ENCODE peak calls at places on chromosomes 1 and 21, in seven cellular contexts. One of them, this sample, is unnamed.

GRCh38 chr1:155012760-155013602 is 10.4 kb downstream of the ZBTB7B start:
- DNase-seq in ovary: no peak
- DNase-seq in transverse colon: no peak
- DNase-seq in left ventricle myocardium inferior: no peak
- DNase-seq in CD8-positive, alpha-beta memory T cell: no peak
- DNase-seq in right lobe of liver: no peak
- DNase-seq in K562: no peak
- DNase-seq in this sample: no peak

GRCh38 chr1:183863852-183864251 is 58.9 kb downstream of the RGL1 start:
- DNase-seq in ovary: no peak
- DNase-seq in transverse colon: no peak
- DNase-seq in left ventricle myocardium inferior: no peak
- DNase-seq in CD8-positive, alpha-beta memory T cell: no peak
- DNase-seq in right lobe of liver: no peak
- DNase-seq in K562: no peak
- DNase-seq in this sample: no peak

GRCh38 chr1:182215797-182216196 is 154.3 kb upstream of the ZNF648 start:
- DNase-seq in ovary: no peak
- DNase-seq in transverse colon: no peak
- DNase-seq in left ventricle myocardium inferior: no peak
- DNase-seq in CD8-positive, alpha-beta memory T cell: no peak
- DNase-seq in right lobe of liver: no peak
- DNase-seq in K562: no peak
- DNase-seq in this sample: no peak

GRCh38 chr21:14977814-14978213 is 87.0 kb downstream of the NRIP1 start:
- DNase-seq in ovary: no peak
- DNase-seq in transverse colon: no peak
- DNase-seq in left ventricle myocardium inferior: no peak
- DNase-seq in CD8-positive, alpha-beta memory T cell: no peak
- DNase-seq in right lobe of liver: no peak
- DNase-seq in K562: no peak
- DNase-seq in this sample: no peak

GRCh38 chr1:194658090-194658439 is 1471.7 kb upstream of the B3GALT2 start:
- DNase-seq in ovary: no peak
- DNase-seq in transverse colon: no peak
- DNase-seq in left ventricle myocardium inferior: no peak
- DNase-seq in CD8-positive, alpha-beta memory T cell: no peak
- DNase-seq in right lobe of liver: no peak
- DNase-seq in K562: peak; percentile 65
- DNase-seq in this sample: no peak

GRCh38 chr1:151000408-151000807 is 6.3 kb downstream of the MINDY1 start:
- DNase-seq in ovary: no peak
- DNase-seq in transverse colon: no peak
- DNase-seq in left ventricle myocardium inferior: no peak
- DNase-seq in CD8-positive, alpha-beta memory T cell: no peak
- DNase-seq in right lobe of liver: no peak
- DNase-seq in K562: no peak
- DNase-seq in this sample: no peak

GRCh38 chr1:101257500-101258325 is 20.9 kb downstream of the S1PR1 start:
- DNase-seq in ovary: no peak
- DNase-seq in transverse colon: peak; percentile 58
- DNase-seq in left ventricle myocardium inferior: no peak
- DNase-seq in CD8-positive, alpha-beta memory T cell: peak; percentile 50
- DNase-seq in right lobe of liver: peak; percentile 92
- DNase-seq in K562: peak; percentile 80
- DNase-seq in this sample: no peak

GRCh38 chr1:159162511-159163265 is 8.7 kb upstream of the CADM3 start:
- DNase-seq in ovary: no peak
- DNase-seq in transverse colon: no peak
- DNase-seq in left ventricle myocardium inferior: no peak
- DNase-seq in CD8-positive, alpha-beta memory T cell: no peak
- DNase-seq in right lobe of liver: no peak
- DNase-seq in K562: no peak
- DNase-seq in this sample: no peak

GRCh38 chr1:13956386-13956785 is 256.4 kb downstream of the PRDM2 start:
- DNase-seq in ovary: no peak
- DNase-seq in transverse colon: no peak
- DNase-seq in left ventricle myocardium inferior: no peak
- DNase-seq in CD8-positive, alpha-beta memory T cell: no peak
- DNase-seq in right lobe of liver: no peak
- DNase-seq in K562: no peak
- DNase-seq in this sample: no peak

GRCh38 chr1:98881911-98882310 is 122.8 kb downstream of the PLPPR5 start:
- DNase-seq in ovary: no peak
- DNase-seq in transverse colon: no peak
- DNase-seq in left ventricle myocardium inferior: no peak
- DNase-seq in CD8-positive, alpha-beta memory T cell: no peak
- DNase-seq in right lobe of liver: no peak
- DNase-seq in K562: no peak
- DNase-seq in this sample: no peak

GRCh38 chr1:14599173-14599754 is 779 bp downstream of the KAZN start:
- DNase-seq in ovary: no peak
- DNase-seq in transverse colon: no peak
- DNase-seq in left ventricle myocardium inferior: no peak
- DNase-seq in CD8-positive, alpha-beta memory T cell: no peak
- DNase-seq in right lobe of liver: no peak
- DNase-seq in K562: no peak
- DNase-seq in this sample: peak; percentile 51

GRCh38 chr21:31905444-31906400 is 32.9 kb downstream of the HUNK start:
- DNase-seq in ovary: no peak
- DNase-seq in transverse colon: no peak
- DNase-seq in left ventricle myocardium inferior: no peak
- DNase-seq in CD8-positive, alpha-beta memory T cell: no peak
- DNase-seq in right lobe of liver: no peak
- DNase-seq in K562: no peak
- DNase-seq in this sample: no peak

GRCh38 chr1:14937288-14937949 is 216.1 kb upstream of the TMEM51 start:
- DNase-seq in ovary: no peak
- DNase-seq in transverse colon: no peak
- DNase-seq in left ventricle myocardium inferior: no peak
- DNase-seq in CD8-positive, alpha-beta memory T cell: no peak
- DNase-seq in right lobe of liver: no peak
- DNase-seq in K562: no peak
- DNase-seq in this sample: no peak

GRCh38 chr1:183773456-183773855 is 31.5 kb upstream of the RGL1 start:
- DNase-seq in ovary: no peak
- DNase-seq in transverse colon: no peak
- DNase-seq in left ventricle myocardium inferior: no peak
- DNase-seq in CD8-positive, alpha-beta memory T cell: no peak
- DNase-seq in right lobe of liver: no peak
- DNase-seq in K562: no peak
- DNase-seq in this sample: no peak

GRCh38 chr1:10128081-10128765 is 82.1 kb upstream of the KIF1B start:
- DNase-seq in ovary: no peak
- DNase-seq in transverse colon: no peak
- DNase-seq in left ventricle myocardium inferior: no peak
- DNase-seq in CD8-positive, alpha-beta memory T cell: no peak
- DNase-seq in right lobe of liver: no peak
- DNase-seq in K562: no peak
- DNase-seq in this sample: no peak

GRCh38 chr1:212514056-212514614 is 81.4 kb downstream of the NENF start:
- DNase-seq in ovary: no peak
- DNase-seq in transverse colon: peak; percentile 59
- DNase-seq in left ventricle myocardium inferior: peak; percentile 41
- DNase-seq in CD8-positive, alpha-beta memory T cell: peak; percentile 5
- DNase-seq in right lobe of liver: no peak
- DNase-seq in K562: peak; percentile 72
- DNase-seq in this sample: no peak

GRCh38 chr1:99429754-99430153 is 165.5 kb downstream of the PLPPR4 start:
- DNase-seq in ovary: no peak
- DNase-seq in transverse colon: no peak
- DNase-seq in left ventricle myocardium inferior: no peak
- DNase-seq in CD8-positive, alpha-beta memory T cell: no peak
- DNase-seq in right lobe of liver: no peak
- DNase-seq in K562: no peak
- DNase-seq in this sample: no peak

GRCh38 chr21:38985423-38986378 is 180.0 kb downstream of the ETS2 start:
- DNase-seq in ovary: peak; percentile 75
- DNase-seq in transverse colon: peak; percentile 59
- DNase-seq in left ventricle myocardium inferior: peak; percentile 72
- DNase-seq in CD8-positive, alpha-beta memory T cell: no peak
- DNase-seq in right lobe of liver: no peak
- DNase-seq in K562: peak; percentile 91
- DNase-seq in this sample: no peak

GRCh38 chr21:32256873-32257620 is 21.8 kb downstream of the MIS18A start:
- DNase-seq in ovary: peak; percentile 82
- DNase-seq in transverse colon: peak; percentile 53
- DNase-seq in left ventricle myocardium inferior: peak; percentile 54
- DNase-seq in CD8-positive, alpha-beta memory T cell: no peak
- DNase-seq in right lobe of liver: peak; percentile 54
- DNase-seq in K562: no peak
- DNase-seq in this sample: no peak

GRCh38 chr1:33094971-33095604 is 14.1 kb downstream of the AZIN2 start:
- DNase-seq in ovary: peak; percentile 62
- DNase-seq in transverse colon: peak; percentile 70
- DNase-seq in left ventricle myocardium inferior: no peak
- DNase-seq in CD8-positive, alpha-beta memory T cell: no peak
- DNase-seq in right lobe of liver: peak; percentile 63
- DNase-seq in K562: peak; percentile 35
- DNase-seq in this sample: peak; percentile 84

GRCh38 chr1:93670141-93670540 is 11.5 kb downstream of the BCAR3 start:
- DNase-seq in ovary: peak; percentile 54
- DNase-seq in transverse colon: no peak
- DNase-seq in left ventricle myocardium inferior: peak; percentile 30
- DNase-seq in CD8-positive, alpha-beta memory T cell: no peak
- DNase-seq in right lobe of liver: no peak
- DNase-seq in K562: no peak
- DNase-seq in this sample: no peak
- H3K4me1 ChIP-seq in ovary: peaks cover 36% of the 10 kb centered on the region
- H3K4me1 ChIP-seq in transverse colon: peaks cover 32% of the 10 kb centered on the region
- H3K4me1 ChIP-seq in left ventricle myocardium inferior: peaks cover 100% of the 10 kb centered on the region
- H3K4me1 ChIP-seq in CD8-positive, alpha-beta memory T cell: no peaks in the 10 kb centered on the region
- H3K4me1 ChIP-seq in right lobe of liver: peaks cover 8% of the 10 kb centered on the region
- H3K4me1 ChIP-seq in K562: peaks cover 10% of the 10 kb centered on the region
- H3K4me1 ChIP-seq in this sample: no peaks in the 10 kb centered on the region

GRCh38 chr1:169724168-169724567 is 9.7 kb downstream of the SELE start:
- DNase-seq in ovary: no peak
- DNase-seq in transverse colon: peak; percentile 10
- DNase-seq in left ventricle myocardium inferior: no peak
- DNase-seq in CD8-positive, alpha-beta memory T cell: no peak
- DNase-seq in right lobe of liver: no peak
- DNase-seq in K562: no peak
- DNase-seq in this sample: no peak

GRCh38 chr1:169729991-169730390 is 3.9 kb downstream of the SELE start:
- DNase-seq in ovary: no peak
- DNase-seq in transverse colon: no peak
- DNase-seq in left ventricle myocardium inferior: no peak
- DNase-seq in CD8-positive, alpha-beta memory T cell: no peak
- DNase-seq in right lobe of liver: no peak
- DNase-seq in K562: no peak
- DNase-seq in this sample: no peak

GRCh38 chr1:169726851-169727250 is 7.0 kb downstream of the SELE start:
- DNase-seq in ovary: no peak
- DNase-seq in transverse colon: peak; percentile 18
- DNase-seq in left ventricle myocardium inferior: no peak
- DNase-seq in CD8-positive, alpha-beta memory T cell: no peak
- DNase-seq in right lobe of liver: no peak
- DNase-seq in K562: no peak
- DNase-seq in this sample: no peak

GRCh38 chr1:169725930-169726329 is 7.9 kb downstream of the SELE start:
- DNase-seq in ovary: no peak
- DNase-seq in transverse colon: no peak
- DNase-seq in left ventricle myocardium inferior: no peak
- DNase-seq in CD8-positive, alpha-beta memory T cell: no peak
- DNase-seq in right lobe of liver: peak; percentile 72
- DNase-seq in K562: no peak
- DNase-seq in this sample: no peak

DNA sequence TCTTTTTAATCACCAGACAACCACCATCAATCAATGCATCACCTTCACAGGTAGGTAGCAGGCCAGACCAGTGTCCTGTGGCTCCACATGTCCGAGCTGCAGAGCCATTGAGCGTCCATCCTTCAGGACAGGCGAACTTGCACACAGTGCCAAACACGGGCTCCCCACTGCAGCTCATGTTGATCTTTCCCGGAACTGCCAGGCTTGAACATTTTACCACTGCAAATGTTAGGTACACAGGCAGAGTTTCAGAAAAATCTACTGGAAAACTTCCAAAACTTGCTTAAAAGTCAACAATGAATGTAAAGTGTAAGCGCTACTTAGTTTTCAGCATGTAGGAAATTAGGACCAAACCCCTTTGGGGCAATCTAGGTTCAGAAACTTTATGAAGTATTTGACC is 6.6 kb downstream of the SELE start:
- DNase-seq in ovary: no peak
- DNase-seq in transverse colon: peak; percentile 21
- DNase-seq in left ventricle myocardium inferior: no peak
- DNase-seq in CD8-positive, alpha-beta memory T cell: no peak
- DNase-seq in right lobe of liver: peak; percentile 68
- DNase-seq in K562: no peak
- DNase-seq in this sample: no peak
- H3K27me3 ChIP-seq in ovary: no peaks in the 10 kb centered on the region
- H3K27me3 ChIP-seq in transverse colon: no peaks in the 10 kb centered on the region
- H3K27me3 ChIP-seq in left ventricle myocardium inferior: no peaks in the 10 kb centered on the region
- H3K27me3 ChIP-seq in CD8-positive, alpha-beta memory T cell: peaks cover 4% of the 10 kb centered on the region
- H3K27me3 ChIP-seq in right lobe of liver: no peaks in the 10 kb centered on the region
- H3K27me3 ChIP-seq in K562: peaks cover 8% of the 10 kb centered on the region
- H3K27me3 ChIP-seq in this sample: peaks cover 2% of the 10 kb centered on the region

DNA sequence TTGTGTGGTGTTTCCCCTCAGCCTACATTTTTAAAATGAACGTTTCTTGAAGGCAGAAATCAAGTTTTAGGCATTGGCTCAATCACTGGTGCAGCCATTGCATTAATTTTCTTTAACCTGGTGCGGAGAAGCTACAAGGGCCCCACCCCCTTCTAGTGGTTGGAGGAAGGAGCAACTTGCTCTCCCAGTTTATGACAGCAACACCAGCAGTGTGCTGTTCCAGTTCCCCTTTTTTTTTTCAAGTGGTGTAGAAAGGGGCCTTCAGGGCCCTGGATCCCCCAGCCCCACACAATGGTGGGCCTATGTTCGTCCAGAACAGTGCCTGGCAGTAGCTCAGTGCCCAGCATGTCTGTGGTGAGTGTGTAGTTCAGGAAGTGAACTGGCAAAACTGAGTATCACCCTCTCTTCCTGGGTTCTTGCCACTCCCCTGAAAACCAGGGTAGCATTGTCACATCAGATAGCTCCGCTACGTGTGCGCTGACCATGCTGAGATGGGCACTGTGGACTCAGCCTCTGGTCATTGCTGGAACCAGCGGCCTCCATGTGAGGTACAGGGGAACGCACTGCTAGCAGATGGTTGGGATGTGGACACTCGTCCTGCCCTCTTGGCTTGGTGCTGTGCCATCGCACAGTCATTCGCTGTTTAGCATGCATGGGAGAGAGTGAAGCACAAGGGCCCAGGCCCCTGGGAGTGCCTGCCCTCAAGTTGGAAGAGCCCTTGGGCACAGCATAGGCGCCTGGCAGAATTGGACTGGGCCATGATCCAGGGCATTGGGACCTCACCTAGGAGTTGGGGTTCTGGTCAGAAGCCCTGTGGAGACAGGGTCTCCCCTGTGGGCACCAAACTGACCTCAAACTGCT is 7.2 kb downstream of the ARF1 start:
- DNase-seq in ovary: peak; percentile 21
- DNase-seq in transverse colon: peak; percentile 10
- DNase-seq in left ventricle myocardium inferior: peak; percentile 8
- DNase-seq in CD8-positive, alpha-beta memory T cell: no peak
- DNase-seq in right lobe of liver: no peak
- DNase-seq in K562: no peak
- DNase-seq in this sample: no peak
- H3K4me1 ChIP-seq in ovary: peaks cover 41% of the 10 kb centered on the region
- H3K4me1 ChIP-seq in transverse colon: peaks cover 70% of the 10 kb centered on the region
- H3K4me1 ChIP-seq in left ventricle myocardium inferior: peaks cover 94% of the 10 kb centered on the region
- H3K4me1 ChIP-seq in CD8-positive, alpha-beta memory T cell: peaks cover 79% of the 10 kb centered on the region
- H3K4me1 ChIP-seq in right lobe of liver: peaks cover 63% of the 10 kb centered on the region
- H3K4me1 ChIP-seq in K562: peaks cover 42% of the 10 kb centered on the region
- H3K4me1 ChIP-seq in this sample: peaks cover 13% of the 10 kb centered on the region

GRCh38 chr21:45776971-45777370 is 133.4 kb downstream of the PCBP3 start:
- DNase-seq in ovary: no peak
- DNase-seq in transverse colon: no peak
- DNase-seq in left ventricle myocardium inferior: no peak
- DNase-seq in CD8-positive, alpha-beta memory T cell: no peak
- DNase-seq in right lobe of liver: no peak
- DNase-seq in K562: no peak
- DNase-seq in this sample: no peak
- H3K27me3 ChIP-seq in ovary: no peaks in the 10 kb centered on the region
- H3K27me3 ChIP-seq in transverse colon: no peaks in the 10 kb centered on the region
- H3K27me3 ChIP-seq in left ventricle myocardium inferior: no peaks in the 10 kb centered on the region
- H3K27me3 ChIP-seq in CD8-positive, alpha-beta memory T cell: no peaks in the 10 kb centered on the region
- H3K27me3 ChIP-seq in right lobe of liver: no peaks in the 10 kb centered on the region
- H3K27me3 ChIP-seq in K562: no peaks in the 10 kb centered on the region
- H3K27me3 ChIP-seq in this sample: no peaks in the 10 kb centered on the region

This sample was measured in HAP-1.